ENCODE peak calls at places on chromosomes 16 and 17, in five cellular contexts. R is AG04449, Z is fibroblast of lung, O is GM23338, G is Peyer's patch. P is an unnamed sample.

GRCh38 chr17:60610481-60610880 is 10.5 kb downstream of the PPM1D start:
- DNase-seq in Z (peak; percentile 72), G (no peak), O (no peak), R (no peak), P (no peak)

GRCh38 chr16:90022209-90023077 is 3.2 kb upstream of the DBNDD1 start:
- DNase-seq in O (peak; percentile 96), R (no peak), G (peak; percentile 94), Z (peak; percentile 88), P (peak; percentile 99)

GRCh38 chr17:37098910-37099664 is 150.3 kb downstream of the AATF start:
- DNase-seq in O (no peak), R (no peak), Z (no peak), G (no peak), P (peak; percentile 59)

GRCh38 chr16:49811630-49812334 is 44.1 kb downstream of the ZNF423 start:
- DNase-seq in R (no peak), O (peak; percentile 31), Z (no peak), G (no peak), P (peak; percentile 88)

GRCh38 chr17:81228420-81228819 is 5.7 kb upstream of the CEP131 start:
- DNase-seq in Z (no peak), R (no peak), G (peak; percentile 61), O (no peak), P (no peak)

GRCh38 chr17:82520041-82520910 is 744 bp downstream of the FOXK2 start:
- DNase-seq in G (no peak), O (no peak), R (no peak), Z (no peak), P (peak; percentile 89)

GRCh38 chr17:18186271-18186982 is 2.8 kb downstream of the ALKBH5 start:
- DNase-seq in G (no peak), R (no peak), O (no peak), Z (peak; percentile 44), P (peak; percentile 58)

GRCh38 chr17:81888105-81888987 is 3.0 kb downstream of the ALYREF start:
- DNase-seq in G (no peak), Z (no peak), O (no peak), R (no peak), P (peak; percentile 78)

GRCh38 chr16:68923116-68923515 is 79.8 kb downstream of the TANGO6 start:
- DNase-seq in Z (no peak), G (no peak), R (no peak), O (no peak), P (no peak)

GRCh38 chr17:1347681-1348318 is 52.2 kb downstream of the YWHAE start:
- DNase-seq in O (no peak), G (peak; percentile 79), Z (peak; percentile 59), R (no peak), P (peak; percentile 80)

GRCh38 chr17:80942360-80943345 is 49.0 kb upstream of the CHMP6 start:
- DNase-seq in G (peak; percentile 85), O (no peak), R (peak; percentile 4), Z (peak; percentile 97), P (peak; percentile 97)

GRCh38 chr17:39979865-39980401 is 674 bp upstream of the PSMD3 start:
- DNase-seq in G (peak; percentile 55), O (peak; percentile 67), R (no peak), Z (no peak), P (no peak)

GRCh38 chr17:82917656-82918345 is 78.0 kb upstream of the ZNF750 start:
- DNase-seq in R (no peak), G (no peak), O (peak; percentile 71), Z (no peak), P (no peak)

GRCh38 chr16:21159281-21159951 is 942 bp downstream of the LDAF1 start:
- DNase-seq in G (peak; percentile 59), Z (peak; percentile 10), O (peak; percentile 89), R (no peak), P (peak; percentile 52)

GRCh38 chr17:1559743-1560581 is 2.6 kb downstream of the PITPNA start:
- DNase-seq in Z (no peak), R (no peak), O (no peak), G (peak; percentile 73), P (peak; percentile 21)

GRCh38 chr16:59905628-59906027 is 1171.5 kb upstream of the GOT2 start:
- DNase-seq in R (no peak), O (no peak), G (no peak), Z (peak; percentile 60), P (peak; percentile 77)

GRCh38 chr17:54435966-54436365 is 464.7 kb upstream of the TOM1L1 start:
- DNase-seq in G (no peak), Z (no peak), R (no peak), O (peak; percentile 10), P (no peak)

GRCh38 chr17:27430882-27431491 is 25.3 kb upstream of the KSR1 start:
- DNase-seq in O (peak; percentile 67), G (peak; percentile 57), R (no peak), Z (peak; percentile 48), P (no peak)

GRCh38 chr17:57892820-57893595 is 43.2 kb upstream of the MRPS23 start:
- DNase-seq in R (peak; percentile 97), O (peak; percentile 58), G (peak; percentile 85), Z (peak; percentile 99), P (peak; percentile 98)

GRCh38 chr17:45320349-45320930 is 3.6 kb upstream of the MAP3K14 start:
- DNase-seq in Z (peak; percentile 42), R (no peak), G (no peak), O (no peak), P (no peak)

GRCh38 chr17:81270279-81270678 is 24.8 kb downstream of the SLC38A10 start:
- DNase-seq in R (no peak), Z (no peak), G (no peak), O (no peak), P (no peak)

GRCh38 chr17:65305778-65306177 is 168.6 kb downstream of the RGS9 start:
- DNase-seq in G (no peak), R (no peak), Z (no peak), O (no peak), P (no peak)

GRCh38 chr17:2011421-2012371 is 13.4 kb downstream of the RTN4RL1 start:
- DNase-seq in R (no peak), G (no peak), Z (peak; percentile 76), O (peak; percentile 64), P (peak; percentile 96)

GRCh38 chr16:48047273-48047672 is 108.5 kb downstream of the ABCC12 start:
- DNase-seq in O (no peak), R (no peak), Z (no peak), G (no peak), P (no peak)

GRCh38 chr16:48047755-48048154 is 108.0 kb downstream of the ABCC12 start:
- DNase-seq in Z (no peak), G (no peak), O (no peak), R (no peak), P (no peak)

GRCh38 chr16:48044117-48044516 is 111.7 kb downstream of the ABCC12 start:
- DNase-seq in R (no peak), O (no peak), G (no peak), Z (no peak), P (no peak)

GRCh38 chr16:48041861-48042435 is 113.8 kb downstream of the ABCC12 start:
- DNase-seq in Z (no peak), R (no peak), O (peak; percentile 70), G (no peak), P (no peak)
- TF ChIP-seq CTCF in Z (no peak), R (no peak), O (peak; percentile 52), G (no peak), P (no peak)

GRCh38 chr16:85687651-85688471 is 893 bp downstream of the GINS2 start:
- DNase-seq in Z (no peak), G (no peak), O (peak; percentile 47), R (no peak), P (peak; percentile 30)

GRCh38 chr16:85688586-85689284 is at the start of gene GINS2:
- DNase-seq in Z (peak; percentile 86), R (peak; percentile 34), O (peak; percentile 95), G (peak; percentile 96), P (peak; percentile 100)

GRCh38 chr16:85685251-85685650 is 3.5 kb downstream of the GINS2 start:
- DNase-seq in R (no peak), Z (no peak), O (no peak), G (no peak), P (no peak)

GRCh38 chr16:85689285-85689949 is 663 bp upstream of the GINS2 start:
- DNase-seq in O (peak; percentile 35), R (no peak), Z (no peak), G (no peak), P (peak; percentile 74)

GRCh38 chr16:85686912-85687591 is 1.7 kb downstream of the GINS2 start:
- DNase-seq in G (no peak), R (no peak), O (no peak), Z (no peak), P (peak; percentile 67)
- TF ChIP-seq CTCF in G (no peak), R (no peak), O (no peak), Z (no peak), P (no peak)

GRCh38 chr17:34581446-34582184 is 2.2 kb downstream of the TMEM132E start:
- DNase-seq in G (no peak), O (peak; percentile 53), Z (no peak), R (no peak), P (peak; percentile 92)

GRCh38 chr17:34582901-34583245 is 3.5 kb downstream of the TMEM132E start:
- DNase-seq in O (no peak), Z (no peak), R (no peak), G (no peak), P (peak; percentile 56)

GRCh38 chr17:34582185-34582900 is 3.0 kb downstream of the TMEM132E start:
- DNase-seq in Z (no peak), G (no peak), R (no peak), O (peak; percentile 70), P (peak; percentile 79)

GRCh38 chr17:34586346-34586846 is 7.0 kb downstream of the TMEM132E start:
- DNase-seq in O (no peak), R (no peak), G (no peak), Z (no peak), P (no peak)

DNA sequence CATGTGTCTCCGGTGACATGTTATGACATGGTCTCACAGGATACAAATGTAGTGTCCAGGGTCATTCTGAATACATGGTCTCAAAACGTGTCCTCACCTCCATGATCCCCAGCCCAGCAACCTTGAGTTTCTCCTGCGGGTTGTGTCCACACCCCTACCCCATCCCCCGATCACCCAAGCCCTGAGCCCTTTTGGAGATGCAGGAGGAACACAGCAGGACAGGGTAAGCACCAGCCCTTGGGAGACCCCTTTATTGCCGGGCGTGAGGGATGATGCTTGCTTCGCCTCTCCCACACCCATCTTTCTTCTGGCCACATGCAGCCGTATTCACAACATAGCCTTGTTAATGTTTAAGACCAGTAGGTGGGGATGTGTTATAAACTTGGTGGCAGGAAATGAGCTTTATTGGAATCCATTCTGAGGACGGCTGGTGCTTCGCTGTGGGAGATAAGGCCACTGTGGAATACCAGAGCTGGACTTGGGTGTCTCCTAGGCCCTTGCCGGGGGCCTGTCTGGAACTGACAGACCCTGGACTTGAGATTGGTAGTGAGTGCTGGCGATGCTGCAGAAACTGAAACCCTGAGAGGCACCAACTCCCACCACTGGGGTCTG is 5.5 kb downstream of the TMEM132E start:
- DNase-seq in O (peak; percentile 48), R (no peak), Z (peak; percentile 15), G (no peak), P (peak; percentile 87)
- TF ChIP-seq CTCF in O (peak; percentile 34), R (no peak), Z (no peak), G (no peak), P (no peak)

GRCh38 chr17:33120103-33120502 is 128.5 kb downstream of the SPACA3 start:
- DNase-seq in G (no peak), R (no peak), Z (no peak), O (no peak), P (no peak)
- TF ChIP-seq CTCF in G (no peak), R (no peak), Z (no peak), O (no peak), P (no peak)

GRCh38 chr17:38604479-38605229 is 1.1 kb downstream of the SRCIN1 start:
- DNase-seq in O (peak; percentile 82), Z (no peak), R (no peak), G (no peak), P (peak; percentile 93)
- TF ChIP-seq CTCF in O (peak; percentile 51), Z (no peak), R (no peak), G (no peak), P (no peak)